ENCODE peak calls at places on chromosomes 6 and 20, in seven cellular contexts. X is fibroblast of lung, J is prostate gland, C is transverse colon, O is nephron progenitor cell, Q is foreskin fibroblast, M is HFFc6. V is an unnamed sample.

GRCh38 chr6:104625536-104625935 is 234.2 kb downstream of the HACE1 start:
- DNase-seq in O (no peak), C (no peak), Q (peak; percentile 55), X (peak; percentile 3), J (peak; percentile 13), M (peak; percentile 17), V (no peak)

GRCh38 chr20:44780226-44780625 is 30.1 kb downstream of the RIMS4 start:
- DNase-seq in O (peak; percentile 88), J (no peak), Q (peak; percentile 79), X (peak; percentile 64), M (peak; percentile 23), C (peak; percentile 15), V (no peak)

GRCh38 chr6:139109558-139109957 is 25.3 kb upstream of the HECA start:
- DNase-seq in X (peak; percentile 35), J (no peak), Q (peak; percentile 46), C (no peak), M (peak; percentile 24), O (no peak), V (no peak)

GRCh38 chr6:163589401-163589800 is 174.9 kb downstream of the QKI start:
- DNase-seq in J (no peak), Q (no peak), M (no peak), X (no peak), O (no peak), C (no peak), V (no peak)

GRCh38 chr6:139047677-139048076 is 19.1 kb downstream of the ABRACL start:
- DNase-seq in Q (no peak), C (no peak), O (no peak), X (no peak), J (no peak), M (no peak), V (no peak)

GRCh38 chr6:15032015-15032414 is 213.9 kb upstream of the JARID2 start:
- DNase-seq in C (no peak), Q (no peak), M (no peak), J (no peak), X (no peak), O (no peak), V (no peak)

GRCh38 chr20:219290-220115 is 7.6 kb upstream of the DEFB129 start:
- DNase-seq in J (no peak), C (no peak), M (peak; percentile 5), Q (peak; percentile 50), X (peak; percentile 22), O (peak; percentile 14), V (no peak)

GRCh38 chr6:33049323-33049722 is 24.1 kb downstream of the HLA-DPA1 start:
- DNase-seq in M (no peak), O (no peak), X (no peak), C (no peak), Q (no peak), J (no peak), V (no peak)

GRCh38 chr6:132320007-132320406 is 81.3 kb downstream of the MOXD1 start:
- DNase-seq in Q (peak; percentile 68), C (no peak), M (peak; percentile 42), J (no peak), O (no peak), X (peak; percentile 62), V (no peak)

GRCh38 chr6:39086294-39086693 is 28.7 kb downstream of the SAYSD1 start:
- DNase-seq in O (no peak), X (no peak), J (no peak), M (no peak), Q (no peak), C (no peak), V (no peak)

GRCh38 chr6:112563368-112563767 is 216.2 kb downstream of the RFPL4B start:
- DNase-seq in C (no peak), O (peak; percentile 13), J (no peak), Q (peak; percentile 19), X (peak; percentile 8), M (peak; percentile 7), V (no peak)

GRCh38 chr20:11366660-11367059 is 551.0 kb upstream of the BTBD3 start:
- DNase-seq in X (no peak), C (no peak), O (no peak), Q (no peak), M (no peak), J (no peak), V (no peak)

GRCh38 chr20:4730782-4731181 is 9.1 kb downstream of the PRND start:
- DNase-seq in J (no peak), M (no peak), X (peak; percentile 26), O (peak; percentile 21), C (no peak), Q (peak; percentile 30), V (no peak)

GRCh38 chr6:66376021-66376420 is 669.0 kb upstream of the EYS start:
- DNase-seq in C (no peak), Q (peak; percentile 36), X (peak; percentile 78), O (no peak), J (no peak), M (no peak), V (no peak)

GRCh38 chr20:25669826-25670422 is 26.7 kb downstream of the ZNF337 start:
- DNase-seq in Q (peak; percentile 89), M (peak; percentile 77), C (no peak), X (peak; percentile 85), O (no peak), J (no peak), V (no peak)

GRCh38 chr6:41271901-41272395 is 14.5 kb downstream of the TREM1 start:
- DNase-seq in M (no peak), O (no peak), X (no peak), Q (no peak), C (peak; percentile 13), J (no peak), V (no peak)

GRCh38 chr6:78810146-78810545 is 57.2 kb upstream of the IRAK1BP1 start:
- DNase-seq in C (peak; percentile 15), Q (peak; percentile 46), J (peak; percentile 58), O (peak; percentile 19), M (peak; percentile 46), X (peak; percentile 3), V (no peak)

GRCh38 chr6:144331610-144332009 is 46.5 kb downstream of the UTRN start:
- DNase-seq in X (peak; percentile 51), Q (peak; percentile 53), O (no peak), J (no peak), C (no peak), M (peak; percentile 61), V (no peak)

GRCh38 chr20:51134405-51134804 is 111.5 kb upstream of the KCNG1 start:
- DNase-seq in M (no peak), J (no peak), C (no peak), X (no peak), O (no peak), Q (no peak), V (no peak)

GRCh38 chr20:56608376-56608775 is 20.7 kb upstream of the TFAP2C start:
- DNase-seq in X (no peak), C (no peak), Q (no peak), M (no peak), J (no peak), O (no peak), V (no peak)

GRCh38 chr6:143054329-143054728 is 6.4 kb upstream of the AIG1 start:
- DNase-seq in O (no peak), M (no peak), J (no peak), C (no peak), Q (no peak), X (no peak), V (no peak)

GRCh38 chr6:12051861-12052368 is 39.8 kb downstream of the HIVEP1 start:
- DNase-seq in C (peak; percentile 40), Q (no peak), J (no peak), O (no peak), X (peak; percentile 47), M (no peak), V (no peak)

GRCh38 chr20:32621071-32621913 is 36.2 kb upstream of the NOL4L start:
- DNase-seq in C (no peak), O (no peak), M (no peak), Q (no peak), X (no peak), J (no peak), V (no peak)

GRCh38 chr6:43907789-43908472 is 137.9 kb downstream of the VEGFA start:
- DNase-seq in Q (no peak), C (no peak), M (no peak), J (no peak), O (no peak), X (no peak), V (no peak)

GRCh38 chr6:30842754-30843610 is 41.3 kb upstream of the DDR1 start:
- DNase-seq in O (no peak), Q (no peak), J (no peak), M (no peak), X (no peak), C (no peak), V (no peak)

GRCh38 chr6:30843611-30843998 is 40.7 kb upstream of the DDR1 start:
- DNase-seq in J (no peak), O (no peak), C (no peak), M (no peak), X (no peak), Q (no peak), V (no peak)

GRCh38 chr6:30845183-30845582 is 39.1 kb upstream of the DDR1 start:
- DNase-seq in X (no peak), M (no peak), O (no peak), J (no peak), C (no peak), Q (no peak), V (no peak)

GRCh38 chr6:30841644-30842504 is 42.4 kb upstream of the DDR1 start:
- DNase-seq in C (no peak), J (no peak), M (no peak), O (no peak), Q (no peak), X (peak; percentile 54), V (no peak)

DNA sequence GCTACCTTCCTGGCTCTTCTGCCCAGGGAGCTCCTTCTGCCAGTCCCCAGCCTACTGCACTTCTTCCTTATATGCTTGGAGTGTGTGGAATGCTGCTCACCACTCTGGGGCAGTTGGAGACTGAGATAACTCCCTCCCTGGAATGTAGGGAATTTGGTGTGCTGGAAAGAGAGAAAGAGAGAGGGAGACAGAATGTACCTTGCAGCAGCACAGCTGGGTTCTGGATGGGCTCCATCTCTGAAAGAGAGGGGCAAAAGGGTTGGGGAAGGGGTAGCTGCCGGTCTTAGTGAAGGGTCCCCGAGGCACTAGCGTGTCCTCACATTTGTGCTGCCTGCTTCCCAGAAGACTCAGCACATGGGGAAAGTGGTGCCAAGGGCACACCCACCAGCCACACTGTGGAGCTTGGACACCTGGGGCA is 40.2 kb upstream of the DDR1 start:
- DNase-seq in Q (peak; percentile 51), O (no peak), J (no peak), X (no peak), C (no peak), M (peak; percentile 46), V (no peak)
- TF ChIP-seq CTCF in Q (no peak), O (no peak), J (no peak), X (no peak), C (no peak), M (no peak), V (no peak)

GRCh38 chr6:81241717-81242116 is 510.8 kb downstream of the TENT5A start:
- DNase-seq in M (peak; percentile 63), Q (peak; percentile 60), J (no peak), O (no peak), X (peak; percentile 49), C (no peak), V (no peak)
- TF ChIP-seq CTCF in M (peak; percentile 83), Q (peak; percentile 26), J (no peak), O (peak; percentile 42), X (peak; percentile 38), C (peak; percentile 19), V (peak; percentile 44)

GRCh38 chr20:6140947-6141346 is 18.1 kb upstream of the FERMT1 start:
- DNase-seq in Q (no peak), O (no peak), J (no peak), X (no peak), M (peak; percentile 10), C (no peak), V (no peak)
- TF ChIP-seq CTCF in Q (no peak), O (no peak), J (no peak), X (no peak), M (peak; percentile 56), C (no peak), V (no peak)

GRCh38 chr20:8388146-8388545 is 256.1 kb downstream of the PLCB1 start:
- DNase-seq in O (no peak), C (no peak), Q (peak; percentile 71), X (peak; percentile 70), J (no peak), M (peak; percentile 56), V (no peak)
- TF ChIP-seq CTCF in O (no peak), C (no peak), Q (no peak), X (no peak), J (no peak), M (no peak), V (no peak)

V was measured in Peyer's patch.